ENCODE peak calls at places on chromosome 4, in ten cellular contexts. One of them, this sample, is unnamed.

GRCh38 chr4:24736066-24736465 is 59.3 kb upstream of the SOD3 start:
- DNase-seq in endothelial cell of umbilical vein: peak
- DNase-seq in GM23338: peak
- DNase-seq in spleen: no peak
- DNase-seq in transverse colon: peak
- DNase-seq in breast epithelium: no peak
- DNase-seq in SK-N-MC: no peak
- DNase-seq in sigmoid colon: no peak
- DNase-seq in stomach: no peak
- DNase-seq in Panc1: no peak
- DNase-seq in this sample: no peak

GRCh38 chr4:23979534-23979933 is 89.7 kb upstream of the PPARGC1A start:
- DNase-seq in stomach: no peak
- DNase-seq in endothelial cell of umbilical vein: no peak
- DNase-seq in transverse colon: no peak
- DNase-seq in breast epithelium: no peak
- DNase-seq in spleen: no peak
- DNase-seq in Panc1: no peak
- DNase-seq in sigmoid colon: no peak
- DNase-seq in GM23338: peak
- DNase-seq in SK-N-MC: no peak
- DNase-seq in this sample: no peak

GRCh38 chr4:107913283-107913899 is 18.0 kb upstream of the CYP2U1 start:
- DNase-seq in transverse colon: peak
- DNase-seq in GM23338: peak
- DNase-seq in SK-N-MC: peak
- DNase-seq in breast epithelium: peak
- DNase-seq in sigmoid colon: no peak
- DNase-seq in endothelial cell of umbilical vein: peak
- DNase-seq in Panc1: peak
- DNase-seq in spleen: no peak
- DNase-seq in stomach: no peak
- DNase-seq in this sample: no peak

GRCh38 chr4:177480796-177481195 is 38.6 kb upstream of the AGA start:
- DNase-seq in endothelial cell of umbilical vein: no peak
- DNase-seq in GM23338: no peak
- DNase-seq in transverse colon: no peak
- DNase-seq in sigmoid colon: no peak
- DNase-seq in Panc1: no peak
- DNase-seq in stomach: no peak
- DNase-seq in breast epithelium: no peak
- DNase-seq in spleen: no peak
- DNase-seq in SK-N-MC: no peak
- DNase-seq in this sample: no peak

GRCh38 chr4:65635051-65635821 is 35.1 kb downstream of the EPHA5 start:
- DNase-seq in transverse colon: no peak
- DNase-seq in endothelial cell of umbilical vein: no peak
- DNase-seq in stomach: no peak
- DNase-seq in breast epithelium: no peak
- DNase-seq in GM23338: peak
- DNase-seq in sigmoid colon: no peak
- DNase-seq in Panc1: no peak
- DNase-seq in SK-N-MC: no peak
- DNase-seq in spleen: no peak
- DNase-seq in this sample: no peak

GRCh38 chr4:1216869-1217294 is 32.0 kb downstream of the CTBP1 start:
- DNase-seq in transverse colon: peak
- DNase-seq in spleen: peak
- DNase-seq in stomach: peak
- DNase-seq in GM23338: no peak
- DNase-seq in breast epithelium: no peak
- DNase-seq in SK-N-MC: no peak
- DNase-seq in sigmoid colon: no peak
- DNase-seq in Panc1: no peak
- DNase-seq in endothelial cell of umbilical vein: no peak
- DNase-seq in this sample: no peak

GRCh38 chr4:40367451-40367850 is 32.3 kb downstream of the CHRNA9 start:
- DNase-seq in spleen: no peak
- DNase-seq in sigmoid colon: no peak
- DNase-seq in Panc1: no peak
- DNase-seq in SK-N-MC: no peak
- DNase-seq in stomach: no peak
- DNase-seq in endothelial cell of umbilical vein: no peak
- DNase-seq in GM23338: no peak
- DNase-seq in breast epithelium: peak
- DNase-seq in transverse colon: no peak
- DNase-seq in this sample: no peak

GRCh38 chr4:155675709-155676429 is 9.2 kb downstream of the GUCY1A1 start:
- DNase-seq in endothelial cell of umbilical vein: no peak
- DNase-seq in sigmoid colon: no peak
- DNase-seq in GM23338: no peak
- DNase-seq in transverse colon: no peak
- DNase-seq in Panc1: no peak
- DNase-seq in stomach: no peak
- DNase-seq in spleen: no peak
- DNase-seq in breast epithelium: no peak
- DNase-seq in SK-N-MC: no peak
- DNase-seq in this sample: no peak

GRCh38 chr4:99722662-99723061 is 65.0 kb upstream of the C4orf54 start:
- DNase-seq in spleen: no peak
- DNase-seq in SK-N-MC: no peak
- DNase-seq in transverse colon: no peak
- DNase-seq in Panc1: no peak
- DNase-seq in GM23338: no peak
- DNase-seq in breast epithelium: no peak
- DNase-seq in sigmoid colon: no peak
- DNase-seq in endothelial cell of umbilical vein: no peak
- DNase-seq in stomach: no peak
- DNase-seq in this sample: no peak

GRCh38 chr4:99729186-99729585 is 71.6 kb upstream of the C4orf54 start:
- DNase-seq in spleen: no peak
- DNase-seq in breast epithelium: no peak
- DNase-seq in stomach: no peak
- DNase-seq in endothelial cell of umbilical vein: no peak
- DNase-seq in sigmoid colon: no peak
- DNase-seq in Panc1: no peak
- DNase-seq in SK-N-MC: no peak
- DNase-seq in transverse colon: no peak
- DNase-seq in GM23338: no peak
- DNase-seq in this sample: no peak

GRCh38 chr4:99722006-99722405 is 64.4 kb upstream of the C4orf54 start:
- DNase-seq in endothelial cell of umbilical vein: no peak
- DNase-seq in transverse colon: no peak
- DNase-seq in spleen: no peak
- DNase-seq in SK-N-MC: no peak
- DNase-seq in Panc1: no peak
- DNase-seq in sigmoid colon: no peak
- DNase-seq in stomach: no peak
- DNase-seq in GM23338: no peak
- DNase-seq in breast epithelium: no peak
- DNase-seq in this sample: no peak

GRCh38 chr4:99720206-99720605 is 62.6 kb upstream of the C4orf54 start:
- DNase-seq in GM23338: no peak
- DNase-seq in stomach: no peak
- DNase-seq in endothelial cell of umbilical vein: no peak
- DNase-seq in transverse colon: no peak
- DNase-seq in breast epithelium: no peak
- DNase-seq in spleen: no peak
- DNase-seq in sigmoid colon: no peak
- DNase-seq in Panc1: no peak
- DNase-seq in SK-N-MC: no peak
- DNase-seq in this sample: no peak

DNA sequence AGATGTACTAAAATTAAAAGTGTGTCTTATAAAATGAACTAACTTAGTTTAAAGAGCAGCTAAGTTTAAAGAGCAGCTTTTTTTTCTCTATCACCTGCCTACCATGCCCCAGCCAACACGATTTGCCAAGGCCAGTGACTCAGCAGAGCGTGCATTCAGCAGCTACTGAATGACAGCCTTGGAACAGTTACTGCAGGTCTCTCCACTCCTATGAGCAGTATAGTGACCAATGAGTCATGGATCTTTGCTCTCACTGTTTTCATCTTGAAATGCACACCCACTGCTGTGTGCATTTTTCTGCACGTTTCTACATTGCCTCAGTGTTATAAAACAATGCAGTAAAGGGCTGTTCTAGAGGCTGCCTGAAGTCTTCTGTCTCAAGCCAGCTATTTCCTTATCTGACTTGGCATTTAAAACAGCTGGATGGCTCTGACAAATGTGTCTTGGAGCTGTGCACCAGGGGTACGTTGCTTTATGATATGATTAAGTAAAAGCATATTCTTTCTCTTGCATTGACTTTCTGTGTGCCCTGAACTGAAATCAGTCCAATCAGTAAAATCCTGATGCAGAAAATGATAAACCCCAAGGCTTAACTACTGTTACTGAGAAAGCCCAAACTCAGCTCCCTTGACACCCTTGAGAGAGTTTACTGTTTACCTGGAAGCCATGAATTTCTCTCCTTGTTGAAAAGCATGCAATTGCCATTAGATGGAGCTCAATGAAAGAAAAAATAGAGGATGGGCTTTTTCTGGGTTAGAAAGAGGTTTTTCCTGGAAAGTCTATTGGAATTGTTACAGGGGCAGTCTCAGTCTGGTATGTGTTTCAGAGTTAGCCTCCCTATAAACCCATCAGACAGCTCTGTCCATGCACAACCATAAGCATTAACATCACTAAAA is 66.2 kb upstream of the C4orf54 start:
- DNase-seq in breast epithelium: no peak
- DNase-seq in endothelial cell of umbilical vein: peak
- DNase-seq in GM23338: no peak
- DNase-seq in SK-N-MC: no peak
- DNase-seq in Panc1: no peak
- DNase-seq in sigmoid colon: peak
- DNase-seq in stomach: peak
- DNase-seq in spleen: no peak
- DNase-seq in transverse colon: peak
- DNase-seq in this sample: no peak
- TF ChIP-seq POLR2AphosphoS5 in breast epithelium: no peak
- TF ChIP-seq POLR2AphosphoS5 in endothelial cell of umbilical vein: no peak
- TF ChIP-seq POLR2AphosphoS5 in GM23338: no peak
- TF ChIP-seq POLR2AphosphoS5 in SK-N-MC: no peak
- TF ChIP-seq POLR2AphosphoS5 in Panc1: no peak
- TF ChIP-seq POLR2AphosphoS5 in sigmoid colon: peak
- TF ChIP-seq POLR2AphosphoS5 in stomach: peak
- TF ChIP-seq POLR2AphosphoS5 in spleen: no peak
- TF ChIP-seq POLR2AphosphoS5 in transverse colon: peak
- TF ChIP-seq POLR2AphosphoS5 in this sample: no peak

GRCh38 chr4:125338814-125339213 is 24.1 kb downstream of the FAT4 start:
- DNase-seq in endothelial cell of umbilical vein: peak
- DNase-seq in SK-N-MC: no peak
- DNase-seq in breast epithelium: no peak
- DNase-seq in sigmoid colon: no peak
- DNase-seq in GM23338: no peak
- DNase-seq in Panc1: no peak
- DNase-seq in stomach: no peak
- DNase-seq in transverse colon: no peak
- DNase-seq in spleen: no peak
- DNase-seq in this sample: no peak
- TF ChIP-seq POLR2AphosphoS5 in endothelial cell of umbilical vein: no peak
- TF ChIP-seq POLR2AphosphoS5 in SK-N-MC: no peak
- TF ChIP-seq POLR2AphosphoS5 in breast epithelium: no peak
- TF ChIP-seq POLR2AphosphoS5 in sigmoid colon: no peak
- TF ChIP-seq POLR2AphosphoS5 in GM23338: no peak
- TF ChIP-seq POLR2AphosphoS5 in Panc1: no peak
- TF ChIP-seq POLR2AphosphoS5 in stomach: no peak
- TF ChIP-seq POLR2AphosphoS5 in transverse colon: no peak
- TF ChIP-seq POLR2AphosphoS5 in spleen: peak
- TF ChIP-seq POLR2AphosphoS5 in this sample: no peak

GRCh38 chr4:109559625-109559982 is 442 bp upstream of the MCUB start:
- DNase-seq in SK-N-MC: no peak
- DNase-seq in spleen: peak
- DNase-seq in GM23338: peak
- DNase-seq in transverse colon: peak
- DNase-seq in breast epithelium: no peak
- DNase-seq in Panc1: no peak
- DNase-seq in stomach: no peak
- DNase-seq in endothelial cell of umbilical vein: no peak
- DNase-seq in sigmoid colon: no peak
- DNase-seq in this sample: peak

GRCh38 chr4:109562457-109563237 is 2.6 kb downstream of the MCUB start:
- DNase-seq in transverse colon: no peak
- DNase-seq in sigmoid colon: no peak
- DNase-seq in Panc1: no peak
- DNase-seq in SK-N-MC: no peak
- DNase-seq in breast epithelium: no peak
- DNase-seq in stomach: no peak
- DNase-seq in GM23338: no peak
- DNase-seq in endothelial cell of umbilical vein: no peak
- DNase-seq in spleen: no peak
- DNase-seq in this sample: no peak

GRCh38 chr4:109557433-109557832 is 2.6 kb upstream of the MCUB start:
- DNase-seq in breast epithelium: no peak
- DNase-seq in stomach: no peak
- DNase-seq in GM23338: no peak
- DNase-seq in spleen: peak
- DNase-seq in transverse colon: no peak
- DNase-seq in endothelial cell of umbilical vein: no peak
- DNase-seq in sigmoid colon: no peak
- DNase-seq in Panc1: no peak
- DNase-seq in SK-N-MC: no peak
- DNase-seq in this sample: no peak

GRCh38 chr4:109559983-109560686 is at the start of gene MCUB:
- DNase-seq in GM23338: peak
- DNase-seq in Panc1: peak
- DNase-seq in stomach: peak
- DNase-seq in spleen: peak
- DNase-seq in transverse colon: peak
- DNase-seq in breast epithelium: peak
- DNase-seq in SK-N-MC: peak
- DNase-seq in endothelial cell of umbilical vein: peak
- DNase-seq in sigmoid colon: peak
- DNase-seq in this sample: peak

DNA sequence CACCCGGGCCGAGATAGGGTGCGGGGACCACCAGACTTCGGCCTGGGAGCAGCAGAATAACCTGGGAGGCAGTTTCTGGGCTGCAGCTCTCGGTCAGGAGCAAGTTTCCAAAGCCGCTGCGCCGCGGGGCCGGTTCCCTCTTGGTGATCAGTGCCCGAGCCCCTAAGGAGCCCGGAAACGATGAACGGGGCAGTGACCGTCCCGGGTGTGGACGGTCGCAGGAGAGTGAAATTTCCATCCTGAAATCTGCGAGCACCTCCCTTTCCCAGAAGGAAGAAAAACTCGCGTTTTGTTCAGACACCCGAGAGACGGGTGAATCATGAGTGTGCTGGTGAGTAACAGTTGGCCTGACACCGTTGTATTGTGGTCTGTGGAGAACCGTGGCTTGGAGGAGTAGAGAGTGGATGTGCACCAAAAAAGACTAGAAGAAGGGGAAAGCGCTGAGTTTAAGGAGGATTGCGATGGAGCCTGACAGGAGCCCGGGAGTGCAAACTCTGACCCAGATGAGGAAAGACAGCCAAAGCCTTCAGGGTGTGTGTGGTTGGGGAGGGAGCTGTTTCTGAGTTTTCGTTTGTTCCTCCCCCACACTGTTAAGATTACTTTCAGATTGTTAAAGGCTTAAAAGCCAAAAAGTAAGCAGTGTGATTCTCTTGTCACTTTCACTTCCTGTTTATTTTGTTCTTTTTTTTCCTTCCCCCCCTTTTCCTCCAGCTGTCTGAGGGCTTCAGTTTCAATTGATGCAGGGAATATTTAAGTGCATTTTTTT is 824 bp downstream of the MCUB start:
- DNase-seq in endothelial cell of umbilical vein: peak
- DNase-seq in transverse colon: peak
- DNase-seq in SK-N-MC: peak
- DNase-seq in spleen: no peak
- DNase-seq in stomach: no peak
- DNase-seq in breast epithelium: peak
- DNase-seq in Panc1: no peak
- DNase-seq in GM23338: peak
- DNase-seq in sigmoid colon: peak
- DNase-seq in this sample: peak
- TF ChIP-seq POLR2AphosphoS5 in endothelial cell of umbilical vein: no peak
- TF ChIP-seq POLR2AphosphoS5 in transverse colon: peak
- TF ChIP-seq POLR2AphosphoS5 in SK-N-MC: no peak
- TF ChIP-seq POLR2AphosphoS5 in spleen: peak
- TF ChIP-seq POLR2AphosphoS5 in stomach: peak
- TF ChIP-seq POLR2AphosphoS5 in breast epithelium: no peak
- TF ChIP-seq POLR2AphosphoS5 in Panc1: no peak
- TF ChIP-seq POLR2AphosphoS5 in GM23338: no peak
- TF ChIP-seq POLR2AphosphoS5 in sigmoid colon: no peak
- TF ChIP-seq POLR2AphosphoS5 in this sample: peak

DNA sequence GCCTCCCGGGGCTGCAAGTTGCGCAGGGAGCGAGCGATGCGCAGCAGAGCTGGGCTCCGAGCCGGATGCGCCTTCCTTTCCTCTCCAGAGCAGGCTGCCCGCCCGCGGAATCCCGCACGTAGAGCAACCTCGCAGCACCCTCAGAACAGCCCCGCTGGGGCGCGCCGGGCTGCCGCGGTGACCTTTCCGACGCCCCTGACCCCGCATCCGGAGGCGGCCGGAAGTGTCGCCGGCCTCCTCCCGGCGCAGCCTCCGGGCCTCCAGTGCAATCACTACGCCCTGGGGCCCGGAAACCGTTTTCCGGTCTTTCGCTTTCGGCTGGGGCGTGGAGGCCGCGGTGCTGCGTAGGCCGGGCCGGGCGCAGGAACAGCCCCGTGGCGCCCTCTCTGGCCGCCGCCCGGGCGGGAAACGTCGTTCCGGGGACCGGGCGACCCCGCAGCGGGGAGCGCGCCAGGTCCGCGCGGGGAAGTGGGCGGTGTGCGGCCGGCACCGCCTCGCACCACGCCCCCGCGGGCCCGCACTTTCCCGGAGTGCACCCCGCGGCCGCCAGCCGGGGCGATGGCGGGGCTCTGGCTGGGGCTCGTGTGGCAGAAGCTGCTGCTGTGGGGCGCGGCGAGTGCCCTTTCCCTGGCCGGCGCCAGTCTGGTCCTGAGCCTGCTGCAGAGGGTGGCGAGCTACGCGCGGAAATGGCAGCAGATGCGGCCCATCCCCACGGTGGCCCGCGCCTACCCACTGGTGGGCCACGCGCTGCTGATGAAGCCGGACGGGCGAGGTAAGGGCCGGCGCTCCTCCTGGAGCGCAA is at the start of gene CYP4V2:
- DNase-seq in transverse colon: peak
- DNase-seq in GM23338: peak
- DNase-seq in endothelial cell of umbilical vein: peak
- DNase-seq in Panc1: peak
- DNase-seq in spleen: peak
- DNase-seq in stomach: peak
- DNase-seq in sigmoid colon: peak
- DNase-seq in SK-N-MC: no peak
- DNase-seq in breast epithelium: peak
- DNase-seq in this sample: peak
- TF ChIP-seq POLR2AphosphoS5 in transverse colon: peak
- TF ChIP-seq POLR2AphosphoS5 in GM23338: no peak
- TF ChIP-seq POLR2AphosphoS5 in endothelial cell of umbilical vein: peak
- TF ChIP-seq POLR2AphosphoS5 in Panc1: no peak
- TF ChIP-seq POLR2AphosphoS5 in spleen: peak
- TF ChIP-seq POLR2AphosphoS5 in stomach: peak
- TF ChIP-seq POLR2AphosphoS5 in sigmoid colon: peak
- TF ChIP-seq POLR2AphosphoS5 in SK-N-MC: no peak
- TF ChIP-seq POLR2AphosphoS5 in breast epithelium: peak
- TF ChIP-seq POLR2AphosphoS5 in this sample: no peak